ENCODE peak calls at places on chromosome 7, in five cellular contexts. One of them, this sample, is unnamed.

GRCh38 chr7:110522751-110523200 is 568.2 kb upstream of the LRRN3 start:
- DNase-seq in sigmoid colon: no peak
- DNase-seq in Karpas-422: no peak
- DNase-seq in trophoblast cell: peak
- DNase-seq in A673: no peak
- DNase-seq in this sample: no peak

GRCh38 chr7:41010967-41011366 is 691.9 kb downstream of the INHBA start:
- DNase-seq in trophoblast cell: no peak
- DNase-seq in Karpas-422: no peak
- DNase-seq in sigmoid colon: peak
- DNase-seq in A673: no peak
- DNase-seq in this sample: no peak

GRCh38 chr7:2172311-2173183 is 60.2 kb downstream of the MAD1L1 start:
- DNase-seq in trophoblast cell: no peak
- DNase-seq in sigmoid colon: no peak
- DNase-seq in A673: peak
- DNase-seq in Karpas-422: no peak
- DNase-seq in this sample: no peak

GRCh38 chr7:47202146-47202768 is 379.7 kb downstream of the TNS3 start:
- DNase-seq in trophoblast cell: no peak
- DNase-seq in Karpas-422: no peak
- DNase-seq in sigmoid colon: no peak
- DNase-seq in A673: no peak
- DNase-seq in this sample: no peak

GRCh38 chr7:48139461-48139860 is 31.8 kb upstream of the ABCA13 start:
- DNase-seq in Karpas-422: no peak
- DNase-seq in A673: peak
- DNase-seq in trophoblast cell: peak
- DNase-seq in sigmoid colon: no peak
- DNase-seq in this sample: peak

GRCh38 chr7:94374231-94374630 is 20.5 kb upstream of the COL1A2 start:
- DNase-seq in sigmoid colon: peak
- DNase-seq in trophoblast cell: peak
- DNase-seq in Karpas-422: no peak
- DNase-seq in A673: peak
- DNase-seq in this sample: no peak

GRCh38 chr7:145339319-145339718 is 503.5 kb upstream of the TPK1 start:
- DNase-seq in trophoblast cell: no peak
- DNase-seq in Karpas-422: no peak
- DNase-seq in sigmoid colon: no peak
- DNase-seq in A673: no peak
- DNase-seq in this sample: no peak

GRCh38 chr7:74683799-74684198 is 26.3 kb downstream of the GTF2I start:
- DNase-seq in A673: no peak
- DNase-seq in sigmoid colon: no peak
- DNase-seq in Karpas-422: no peak
- DNase-seq in trophoblast cell: no peak
- DNase-seq in this sample: no peak

GRCh38 chr7:130953193-130953592 is 219.2 kb upstream of the KLF14 start:
- DNase-seq in sigmoid colon: no peak
- DNase-seq in Karpas-422: no peak
- DNase-seq in trophoblast cell: no peak
- DNase-seq in A673: no peak
- DNase-seq in this sample: no peak

GRCh38 chr7:105367458-105367857 is 21.3 kb downstream of the SRPK2 start:
- DNase-seq in sigmoid colon: no peak
- DNase-seq in A673: no peak
- DNase-seq in trophoblast cell: peak
- DNase-seq in Karpas-422: no peak
- DNase-seq in this sample: no peak

GRCh38 chr7:63899691-63900393 is 98.8 kb upstream of the ZNF722 start:
- DNase-seq in trophoblast cell: peak
- DNase-seq in sigmoid colon: peak
- DNase-seq in Karpas-422: no peak
- DNase-seq in A673: no peak
- DNase-seq in this sample: peak

GRCh38 chr7:68642727-68643126 is 955.5 kb upstream of the AUTS2 start:
- DNase-seq in trophoblast cell: no peak
- DNase-seq in sigmoid colon: no peak
- DNase-seq in Karpas-422: no peak
- DNase-seq in A673: no peak
- DNase-seq in this sample: no peak

GRCh38 chr7:123977081-123977480 is 52.0 kb downstream of the SPAM1 start:
- DNase-seq in sigmoid colon: no peak
- DNase-seq in Karpas-422: no peak
- DNase-seq in A673: no peak
- DNase-seq in trophoblast cell: no peak
- DNase-seq in this sample: no peak

GRCh38 chr7:129702316-129702715 is 90.8 kb downstream of the NRF1 start:
- DNase-seq in A673: no peak
- DNase-seq in sigmoid colon: no peak
- DNase-seq in trophoblast cell: no peak
- DNase-seq in Karpas-422: no peak
- DNase-seq in this sample: no peak

GRCh38 chr7:142711722-142712616 is 37.3 kb upstream of the PRSS1 start:
- DNase-seq in sigmoid colon: no peak
- DNase-seq in trophoblast cell: peak
- DNase-seq in Karpas-422: peak
- DNase-seq in A673: peak
- DNase-seq in this sample: peak

GRCh38 chr7:32428546-32428945 is 61.6 kb downstream of the LSM5 start:
- DNase-seq in sigmoid colon: no peak
- DNase-seq in trophoblast cell: no peak
- DNase-seq in Karpas-422: no peak
- DNase-seq in A673: peak
- DNase-seq in this sample: no peak

GRCh38 chr7:34315032-34315431 is 343.0 kb upstream of the NPSR1 start:
- DNase-seq in trophoblast cell: peak
- DNase-seq in sigmoid colon: no peak
- DNase-seq in Karpas-422: no peak
- DNase-seq in A673: no peak
- DNase-seq in this sample: no peak

GRCh38 chr7:23759556-23760391 is 49.8 kb downstream of the STK31 start:
- DNase-seq in trophoblast cell: no peak
- DNase-seq in Karpas-422: peak
- DNase-seq in sigmoid colon: no peak
- DNase-seq in A673: no peak
- DNase-seq in this sample: no peak

GRCh38 chr7:141452911-141453310 is 98.3 kb upstream of the AGK start:
- DNase-seq in A673: no peak
- DNase-seq in trophoblast cell: no peak
- DNase-seq in Karpas-422: no peak
- DNase-seq in sigmoid colon: no peak
- DNase-seq in this sample: no peak

GRCh38 chr7:2212906-2213305 is 19.8 kb downstream of the MAD1L1 start:
- DNase-seq in Karpas-422: no peak
- DNase-seq in sigmoid colon: no peak
- DNase-seq in trophoblast cell: no peak
- DNase-seq in A673: no peak
- DNase-seq in this sample: no peak

GRCh38 chr7:523436-524336 is 4.0 kb upstream of the PDGFA start:
- DNase-seq in sigmoid colon: no peak
- DNase-seq in A673: no peak
- DNase-seq in Karpas-422: no peak
- DNase-seq in trophoblast cell: no peak
- DNase-seq in this sample: no peak

GRCh38 chr7:76196786-76197185 is 4.9 kb upstream of the SRRM3 start:
- DNase-seq in A673: no peak
- DNase-seq in Karpas-422: no peak
- DNase-seq in sigmoid colon: no peak
- DNase-seq in trophoblast cell: no peak
- DNase-seq in this sample: no peak

GRCh38 chr7:52956379-52956915 is 79.0 kb upstream of the POM121L12 start:
- DNase-seq in trophoblast cell: peak
- DNase-seq in A673: no peak
- DNase-seq in Karpas-422: no peak
- DNase-seq in sigmoid colon: no peak
- DNase-seq in this sample: no peak

GRCh38 chr7:2821161-2821841 is 22.8 kb downstream of the GNA12 start:
- DNase-seq in trophoblast cell: peak
- DNase-seq in A673: peak
- DNase-seq in sigmoid colon: peak
- DNase-seq in Karpas-422: no peak
- DNase-seq in this sample: peak

GRCh38 chr7:47456210-47456955 is 125.5 kb downstream of the TNS3 start:
- DNase-seq in trophoblast cell: no peak
- DNase-seq in sigmoid colon: no peak
- DNase-seq in Karpas-422: no peak
- DNase-seq in A673: no peak
- DNase-seq in this sample: no peak

GRCh38 chr7:116948934-116949333 is 4.4 kb upstream of the ST7 start:
- DNase-seq in Karpas-422: no peak
- DNase-seq in sigmoid colon: no peak
- DNase-seq in trophoblast cell: no peak
- DNase-seq in A673: no peak
- DNase-seq in this sample: no peak

GRCh38 chr7:17963281-17963680 is 23.0 kb upstream of the SNX13 start:
- DNase-seq in sigmoid colon: no peak
- DNase-seq in A673: no peak
- DNase-seq in trophoblast cell: peak
- DNase-seq in Karpas-422: no peak
- DNase-seq in this sample: no peak

GRCh38 chr7:6162331-6162620 is 110.1 kb downstream of the CYTH3 start:
- DNase-seq in A673: no peak
- DNase-seq in sigmoid colon: peak
- DNase-seq in trophoblast cell: no peak
- DNase-seq in Karpas-422: no peak
- DNase-seq in this sample: no peak
- H3K27ac ChIP-seq in A673: no peak
- H3K27ac ChIP-seq in sigmoid colon: peak
- H3K27ac ChIP-seq in trophoblast cell: no peak
- H3K27ac ChIP-seq in Karpas-422: no peak
- H3K27ac ChIP-seq in this sample: peak

GRCh38 chr7:134813668-134814067 is 34.2 kb downstream of the CALD1 start:
- DNase-seq in sigmoid colon: no peak
- DNase-seq in Karpas-422: no peak
- DNase-seq in A673: peak
- DNase-seq in trophoblast cell: no peak
- DNase-seq in this sample: no peak
- H3K27ac ChIP-seq in sigmoid colon: peak
- H3K27ac ChIP-seq in Karpas-422: no peak
- H3K27ac ChIP-seq in A673: peak
- H3K27ac ChIP-seq in trophoblast cell: no peak
- H3K27ac ChIP-seq in this sample: no peak

DNA sequence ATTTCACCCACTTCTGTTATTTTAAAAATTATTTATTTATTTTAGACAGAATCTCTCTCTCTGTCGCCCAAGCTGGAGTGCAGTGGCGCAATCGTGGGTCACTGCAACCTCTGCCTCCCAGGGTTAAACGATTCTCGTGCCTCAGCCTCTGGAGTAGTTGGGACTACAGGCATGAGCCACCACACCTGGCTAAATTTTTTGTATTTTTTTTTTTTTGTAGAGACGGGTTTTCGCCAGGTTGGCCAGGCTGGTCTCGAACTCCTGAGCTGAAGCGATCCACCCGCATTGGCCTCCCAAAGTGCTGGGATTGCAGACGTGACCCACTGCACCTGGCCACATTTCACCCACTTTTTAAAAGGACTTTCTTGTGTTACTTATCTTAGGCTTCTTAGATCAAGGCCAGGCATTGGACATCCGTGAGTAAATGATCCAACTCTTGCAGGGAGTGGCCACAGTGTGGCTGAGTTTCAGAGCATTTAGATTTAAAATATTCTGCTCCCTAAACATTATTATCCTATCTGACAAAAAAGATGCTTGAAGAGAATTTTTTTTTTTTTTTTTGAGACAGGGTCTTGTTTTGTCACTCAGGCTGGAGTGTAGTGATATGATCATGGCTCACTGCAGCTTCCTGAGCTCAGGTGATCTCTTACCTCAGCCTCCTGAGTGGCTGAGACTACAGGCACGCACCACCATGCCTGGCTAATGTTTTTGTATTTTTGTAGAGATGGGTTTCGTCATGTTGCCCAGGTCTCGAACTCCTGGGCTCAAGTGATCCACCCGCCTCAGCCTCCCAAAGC is 14.4 kb downstream of the SNX10 start:
- DNase-seq in trophoblast cell: peak
- DNase-seq in Karpas-422: peak
- DNase-seq in A673: no peak
- DNase-seq in sigmoid colon: no peak
- DNase-seq in this sample: no peak
- H3K27ac ChIP-seq in trophoblast cell: peak
- H3K27ac ChIP-seq in Karpas-422: no peak
- H3K27ac ChIP-seq in A673: no peak
- H3K27ac ChIP-seq in sigmoid colon: no peak
- H3K27ac ChIP-seq in this sample: no peak

GRCh38 chr7:150944066-150945042 is 33.8 kb downstream of the KCNH2 start:
- DNase-seq in A673: no peak
- DNase-seq in sigmoid colon: peak
- DNase-seq in Karpas-422: no peak
- DNase-seq in trophoblast cell: no peak
- DNase-seq in this sample: no peak
- H3K27ac ChIP-seq in A673: no peak
- H3K27ac ChIP-seq in sigmoid colon: peak
- H3K27ac ChIP-seq in Karpas-422: no peak
- H3K27ac ChIP-seq in trophoblast cell: no peak
- H3K27ac ChIP-seq in this sample: no peak

GRCh38 chr7:65503434-65504152 is 129.9 kb downstream of the ZNF92 start:
- DNase-seq in trophoblast cell: no peak
- DNase-seq in A673: no peak
- DNase-seq in Karpas-422: no peak
- DNase-seq in sigmoid colon: no peak
- DNase-seq in this sample: no peak
- H3K27ac ChIP-seq in trophoblast cell: no peak
- H3K27ac ChIP-seq in A673: no peak
- H3K27ac ChIP-seq in Karpas-422: no peak
- H3K27ac ChIP-seq in sigmoid colon: no peak
- H3K27ac ChIP-seq in this sample: no peak

DNA sequence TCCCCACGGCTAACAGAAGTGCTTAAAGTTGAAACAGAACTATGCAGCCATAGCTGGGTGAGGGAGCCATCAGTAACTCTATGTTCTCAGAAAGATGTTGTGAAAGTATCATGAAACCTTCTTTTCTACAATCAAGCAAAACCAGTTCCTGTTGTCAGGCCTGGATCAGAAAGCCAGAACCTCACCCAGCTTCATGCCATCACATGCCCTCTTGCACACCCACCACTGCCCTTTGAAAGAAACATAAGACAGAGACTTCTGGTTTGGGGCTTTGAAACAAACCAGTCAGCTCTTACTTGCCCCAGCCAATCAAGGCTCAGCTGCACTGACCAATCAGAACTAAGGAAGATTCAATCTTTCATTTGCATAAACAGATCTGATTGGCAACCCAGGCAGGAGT is 230.8 kb upstream of the FERD3L start:
- DNase-seq in Karpas-422: no peak
- DNase-seq in A673: no peak
- DNase-seq in sigmoid colon: no peak
- DNase-seq in trophoblast cell: no peak
- DNase-seq in this sample: no peak
- H3K27ac ChIP-seq in Karpas-422: no peak
- H3K27ac ChIP-seq in A673: no peak
- H3K27ac ChIP-seq in sigmoid colon: no peak
- H3K27ac ChIP-seq in trophoblast cell: no peak
- H3K27ac ChIP-seq in this sample: no peak

This sample was measured in MM.1S.